ENCODE peak calls at places on chromosomes 11 and 22, in four cellular contexts. Z is body of pancreas; L is stomach; X is CD4-positive, CD25-positive, alpha-beta regulatory T cell. H is an unnamed sample.

GRCh38 chr22:48106215-48106614 is 1343.8 kb downstream of the TBC1D22A start:
- DNase-seq in Z (no peak), X (no peak), L (no peak), H (no peak)

GRCh38 chr11:77725433-77725832 is 87.8 kb upstream of the CLNS1A start:
- DNase-seq in Z (no peak), L (no peak), X (no peak), H (peak)

GRCh38 chr22:42757475-42757874 is 36.8 kb upstream of the A4GALT start:
- DNase-seq in Z (no peak), X (no peak), L (no peak), H (no peak)

GRCh38 chr22:40759294-40759840 is 59.8 kb downstream of the SLC25A17 start:
- DNase-seq in L (no peak), Z (no peak), X (no peak), H (no peak)

GRCh38 chr11:109914038-109914437 is 179.2 kb upstream of the ZC3H12C start:
- DNase-seq in Z (no peak), L (no peak), X (no peak), H (no peak)

GRCh38 chr22:47032091-47032943 is 269.9 kb downstream of the TBC1D22A start:
- DNase-seq in X (no peak), Z (peak), L (peak), H (no peak)

GRCh38 chr11:43316451-43316850 is 4.7 kb downstream of the API5 start:
- DNase-seq in X (peak), L (no peak), Z (no peak), H (no peak)

GRCh38 chr11:131910491-131911387 is 540.3 kb downstream of the NTM start:
- DNase-seq in Z (no peak), X (no peak), L (no peak), H (no peak)

GRCh38 chr11:86487670-86488069 is 113.0 kb downstream of the CCDC81 start:
- DNase-seq in L (no peak), X (no peak), Z (no peak), H (no peak)

GRCh38 chr11:110184974-110185597 is 91.9 kb downstream of the ZC3H12C start:
- DNase-seq in X (no peak), Z (peak), L (no peak), H (no peak)

GRCh38 chr22:23113067-23113846 is 28.5 kb downstream of the RSPH14 start:
- DNase-seq in X (no peak), L (no peak), Z (no peak), H (peak)

GRCh38 chr11:11230802-11231562 is 122.1 kb downstream of the CSNK2A3 start:
- DNase-seq in L (no peak), X (no peak), Z (no peak), H (peak)

GRCh38 chr11:94805994-94806393 is 37.8 kb downstream of the AMOTL1 start:
- DNase-seq in Z (no peak), L (no peak), X (no peak), H (no peak)

GRCh38 chr11:48006301-48006992 is 26.1 kb downstream of the PTPRJ start:
- DNase-seq in X (peak), L (no peak), Z (no peak), H (no peak)

GRCh38 chr11:67286621-67287333 is 2.3 kb upstream of the ANKRD13D start:
- DNase-seq in X (peak), Z (no peak), L (no peak), H (peak)

GRCh38 chr11:71452354-71453020 is 516 bp upstream of the NADSYN1 start:
- DNase-seq in L (peak), X (peak), Z (peak), H (peak)

GRCh38 chr11:12195773-12196172 is 85.4 kb downstream of the MICAL2 start:
- DNase-seq in Z (no peak), X (peak), L (no peak), H (no peak)

GRCh38 chr11:96736591-96736990 is 346.8 kb downstream of the JRKL start:
- DNase-seq in X (no peak), Z (no peak), L (no peak), H (no peak)

GRCh38 chr11:74641905-74642304 is 49.5 kb downstream of the POLD3 start:
- DNase-seq in X (no peak), Z (no peak), L (no peak), H (no peak)
- H3K27ac ChIP-seq in X (no peak), Z (no peak), L (peak), H (no peak)

GRCh38 chr11:29022676-29023075 is 914.5 kb downstream of the METTL15 start:
- DNase-seq in Z (no peak), L (no peak), X (no peak), H (no peak)

GRCh38 chr11:29029452-29029851 is 921.3 kb downstream of the METTL15 start:
- DNase-seq in L (no peak), X (no peak), Z (no peak), H (no peak)

GRCh38 chr11:29025001-29025400 is 916.8 kb downstream of the METTL15 start:
- DNase-seq in Z (no peak), X (no peak), L (no peak), H (no peak)

GRCh38 chr11:29019960-29020683 is 911.9 kb downstream of the METTL15 start:
- DNase-seq in Z (no peak), X (no peak), L (no peak), H (no peak)

GRCh38 chr11:29024386-29024785 is 916.2 kb downstream of the METTL15 start:
- DNase-seq in X (no peak), Z (no peak), L (no peak), H (no peak)
- H3K27ac ChIP-seq in X (no peak), Z (no peak), L (no peak), H (no peak)

GRCh38 chr11:16148301-16148787 is 208.0 kb downstream of the SOX6 start:
- DNase-seq in L (no peak), X (no peak), Z (no peak), H (no peak)
- H3K27ac ChIP-seq in L (no peak), X (no peak), Z (peak), H (no peak)

GRCh38 chr11:88399171-88399570 is 61.6 kb upstream of the CTSC start:
- DNase-seq in L (no peak), Z (no peak), X (no peak), H (no peak)
- H3K27ac ChIP-seq in L (no peak), Z (no peak), X (no peak), H (no peak)

GRCh38 chr11:115676768-115677167 is 172.6 kb upstream of the CADM1 start:
- DNase-seq in X (no peak), Z (no peak), L (no peak), H (no peak)
- H3K27ac ChIP-seq in X (no peak), Z (no peak), L (no peak), H (no peak)

DNA sequence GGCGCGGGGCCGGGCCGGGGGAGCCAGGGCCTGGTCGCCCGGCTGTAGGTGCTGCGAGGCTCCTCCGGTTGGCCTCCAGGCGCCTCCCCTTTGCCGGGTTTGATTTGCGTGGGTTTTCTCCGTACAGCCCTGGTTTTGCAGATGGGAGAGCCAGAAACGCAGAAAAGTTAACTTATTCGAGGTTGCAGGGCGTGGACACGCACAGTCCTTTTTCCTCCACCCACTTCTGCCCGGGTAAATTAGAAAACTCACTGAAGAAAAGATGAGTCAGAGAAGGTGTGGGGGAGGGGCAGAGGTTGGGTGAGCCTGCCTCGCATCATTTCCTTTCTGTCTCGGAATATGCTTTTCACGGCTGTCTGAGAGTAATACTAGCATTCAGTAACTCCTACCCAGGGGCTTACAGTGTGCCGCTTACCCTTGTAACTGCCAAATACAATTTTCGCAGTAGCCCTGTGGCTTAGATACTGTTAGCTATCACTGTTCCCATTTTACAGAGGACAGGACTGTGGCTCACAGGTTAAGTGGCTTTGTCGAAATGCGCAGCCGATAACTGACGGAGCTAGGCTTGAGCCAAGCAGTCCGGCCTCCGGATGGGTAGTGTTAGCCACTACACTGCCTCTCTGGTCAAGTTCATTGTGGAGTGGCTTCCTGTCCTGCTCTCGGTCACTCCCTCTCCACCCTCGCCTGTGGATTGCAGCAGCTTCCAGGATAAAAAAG is 811 bp downstream of the FADD start:
- DNase-seq in X (peak), Z (peak), L (peak), H (peak)
- H3K27ac ChIP-seq in X (peak), Z (peak), L (peak), H (peak)

GRCh38 chr22:45552580-45553332 is 50.1 kb downstream of the FBLN1 start:
- DNase-seq in Z (peak), L (peak), X (no peak), H (no peak)

GRCh38 chr22:45553333-45554039 is 50.8 kb downstream of the FBLN1 start:
- DNase-seq in X (peak), Z (peak), L (peak), H (peak)

GRCh38 chr22:45550891-45551290 is 48.2 kb downstream of the FBLN1 start:
- DNase-seq in Z (no peak), L (no peak), X (no peak), H (no peak)

GRCh38 chr22:45551310-45552016 is 48.8 kb downstream of the FBLN1 start:
- DNase-seq in Z (no peak), X (no peak), L (no peak), H (no peak)

DNA sequence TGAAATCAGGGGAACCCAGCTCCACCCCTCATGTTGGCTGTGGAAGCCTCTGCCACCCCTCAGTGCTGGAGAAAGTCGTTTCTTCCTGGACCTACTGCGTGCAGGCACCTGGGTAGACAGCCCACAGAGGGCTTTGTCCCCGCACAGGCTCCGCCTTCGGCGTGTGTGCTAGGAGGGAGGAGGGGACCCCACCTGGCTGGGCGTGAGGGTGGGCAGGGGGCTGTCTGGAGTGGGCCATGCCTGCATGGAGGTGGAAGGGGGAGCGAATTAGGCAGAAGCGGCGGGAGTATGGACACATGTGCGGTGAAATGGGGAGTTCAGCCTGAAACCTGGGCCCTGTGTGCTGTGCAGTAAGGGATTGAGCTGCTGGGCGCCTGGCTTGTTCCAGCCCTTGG is 49.3 kb downstream of the FBLN1 start:
- DNase-seq in L (no peak), X (no peak), Z (no peak), H (no peak)
- H3K27ac ChIP-seq in L (peak), X (no peak), Z (no peak), H (no peak)

DNA sequence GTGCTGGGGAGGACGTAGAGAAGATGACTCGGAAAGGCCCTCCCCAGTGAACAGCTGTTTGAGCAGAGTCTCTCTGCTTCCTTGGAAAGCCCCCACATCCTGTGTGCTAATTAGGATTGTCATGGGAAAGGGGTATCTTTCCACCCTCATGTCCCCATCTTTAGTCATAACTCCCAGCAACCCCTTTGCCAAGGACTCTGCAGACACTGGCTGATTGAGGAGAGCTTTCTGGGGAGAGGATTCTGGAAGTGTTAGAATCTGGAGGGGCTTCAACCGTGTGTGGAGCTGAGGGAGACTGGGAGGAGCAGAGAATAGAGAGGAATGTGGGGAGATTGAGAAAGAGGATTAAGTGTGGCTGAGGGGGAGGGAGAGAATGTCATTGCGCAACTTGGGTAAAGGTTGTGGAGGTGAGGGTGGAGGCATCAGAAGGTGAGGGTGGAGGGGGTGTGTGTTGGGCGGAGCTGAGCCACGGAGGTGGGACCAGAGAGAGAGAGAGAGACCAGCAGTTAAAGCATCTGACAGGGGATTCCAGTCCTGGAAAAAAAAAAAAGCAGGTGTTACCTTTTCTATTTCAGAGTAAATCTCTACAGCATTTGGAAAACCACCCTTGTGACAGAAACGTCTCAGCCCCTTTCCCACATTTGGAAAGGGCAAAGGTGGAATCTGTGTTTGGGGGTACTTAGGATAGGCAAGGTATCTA is 2.2 kb downstream of the DTX4 start:
- DNase-seq in Z (peak), X (no peak), L (peak), H (no peak)
- H3K27ac ChIP-seq in Z (peak), X (no peak), L (peak), H (no peak)